ENCODE peak calls at places on chromosomes 4 and X, in eight cellular contexts. K, P, U, L, C, V, M and D are unnamed samples.
A peak's percentile ranks its signal among the peaks of the same experiment; 100 is the strongest.

GRCh38 chr4:8192748-8193738 is 6.0 kb upstream of the SH3TC1 start:
- DNase-seq in U (peak; percentile 43), P (peak; percentile 82), V (peak; percentile 32), L (no peak), M (peak; percentile 49), C (peak; percentile 55), K (no peak), D (peak; percentile 79)

GRCh38 chr4:78033859-78034258 is 23.3 kb upstream of the FRAS1 start:
- DNase-seq in C (no peak), M (no peak), V (no peak), P (no peak), U (no peak), L (no peak), K (no peak), D (no peak)

GRCh38 chrX:131812847-131813825 is 210.0 kb upstream of the STK26 start:
- DNase-seq in L (no peak), U (peak; percentile 18), P (peak; percentile 81), V (peak; percentile 56), M (no peak), C (peak; percentile 82), K (no peak), D (peak; percentile 66)

GRCh38 chr4:40202474-40202873 is 5.6 kb downstream of the RHOH start:
- DNase-seq in K (no peak), V (no peak), P (no peak), L (no peak), U (no peak), C (no peak), M (no peak), D (no peak)

GRCh38 chr4:155173371-155173770 is 35.1 kb upstream of the NPY2R start:
- DNase-seq in U (no peak), V (no peak), M (no peak), P (no peak), L (no peak), C (no peak), K (no peak), D (no peak)

GRCh38 chrX:65406532-65406931 is 128.1 kb downstream of the LAS1L start:
- DNase-seq in V (no peak), L (no peak), P (no peak), U (peak; percentile 24), C (no peak), M (no peak), K (no peak), D (no peak)

GRCh38 chrX:150062292-150063137 is 124.2 kb upstream of the EOLA2 start:
- DNase-seq in P (peak; percentile 20), L (no peak), M (no peak), K (peak; percentile 77), V (no peak), U (peak; percentile 70), C (no peak), D (peak; percentile 59)

GRCh38 chrX:95945528-95945927 is 739.1 kb upstream of the DIAPH2 start:
- DNase-seq in V (no peak), L (no peak), M (no peak), U (no peak), P (no peak), K (no peak), C (no peak), D (no peak)

GRCh38 chr4:115274545-115274944 is 161.1 kb upstream of the NDST4 start:
- DNase-seq in C (no peak), L (no peak), U (no peak), V (no peak), P (no peak), K (no peak), M (no peak), D (no peak)

GRCh38 chr4:107757860-107758476 is 37.9 kb upstream of the PAPSS1 start:
- DNase-seq in U (peak; percentile 65), C (no peak), K (no peak), P (no peak), V (no peak), M (no peak), L (no peak), D (no peak)

GRCh38 chrX:125444659-125445058 is 125.0 kb downstream of the TEX13C start:
- DNase-seq in C (no peak), V (no peak), P (no peak), M (no peak), K (no peak), L (no peak), U (no peak), D (no peak)

GRCh38 chr4:39446842-39447573 is 11.7 kb downstream of the RPL9 start:
- DNase-seq in M (no peak), K (no peak), P (peak; percentile 78), C (peak; percentile 41), V (no peak), L (peak; percentile 78), U (peak; percentile 82), D (peak; percentile 55)

GRCh38 chrX:38916801-38917200 is 115.5 kb downstream of the MID1IP1 start:
- DNase-seq in L (no peak), C (no peak), U (no peak), V (no peak), M (no peak), K (no peak), P (no peak), D (no peak)

GRCh38 chr4:68119921-68120320 is 9.7 kb downstream of the TMPRSS11F start:
- DNase-seq in P (no peak), M (no peak), U (no peak), V (no peak), C (no peak), K (no peak), L (no peak), D (no peak)
- H3K27me3 ChIP-seq in P (no peaks in the 10 kb centered on the region), M (no peaks in the 10 kb centered on the region), U (peaks cover 4% of the 10 kb centered on the region), V (no peaks in the 10 kb centered on the region), C (no peaks in the 10 kb centered on the region), K (no peaks in the 10 kb centered on the region), L (no peaks in the 10 kb centered on the region), D (no peaks in the 10 kb centered on the region)

GRCh38 chrX:11558972-11559371 is 106.7 kb downstream of the ARHGAP6 start:
- DNase-seq in K (no peak), C (no peak), U (peak; percentile 17), L (no peak), M (no peak), P (peak; percentile 23), V (peak; percentile 36), D (no peak)

GRCh38 chrX:11564546-11564945 is 101.2 kb downstream of the ARHGAP6 start:
- DNase-seq in C (no peak), L (no peak), U (peak; percentile 19), P (no peak), M (no peak), K (no peak), V (no peak), D (no peak)

GRCh38 chrX:11566158-11566557 is 99.6 kb downstream of the ARHGAP6 start:
- DNase-seq in M (no peak), V (no peak), L (no peak), K (no peak), C (no peak), P (no peak), U (no peak), D (no peak)

GRCh38 chrX:11566814-11567213 is 98.9 kb downstream of the ARHGAP6 start:
- DNase-seq in V (no peak), L (no peak), M (no peak), K (no peak), P (no peak), C (no peak), U (no peak), D (no peak)

DNA sequence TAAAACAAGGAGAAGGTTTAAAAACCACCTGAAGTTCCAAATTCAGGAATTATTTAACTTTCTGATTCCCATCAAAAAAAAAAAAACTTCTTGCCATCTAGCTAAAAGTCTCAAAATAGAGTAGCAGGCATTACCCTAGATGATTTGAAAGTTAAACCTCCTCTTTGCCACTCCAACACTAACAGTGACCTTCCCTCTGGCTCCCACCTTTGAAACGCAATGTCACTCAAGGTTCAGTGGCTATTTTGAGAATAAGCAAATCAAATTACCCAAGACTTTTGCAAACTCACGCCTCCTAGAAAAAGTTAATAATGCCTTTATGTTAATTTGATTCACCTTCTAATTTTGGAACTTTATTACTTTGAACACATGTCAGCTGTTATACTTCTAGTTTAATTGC is 103.2 kb downstream of the ARHGAP6 start:
- DNase-seq in U (no peak), C (no peak), L (no peak), M (no peak), K (no peak), V (no peak), P (no peak), D (no peak)
- H3K27me3 ChIP-seq in U (no peaks in the 10 kb centered on the region), C (peaks cover 37% of the 10 kb centered on the region), L (no peaks in the 10 kb centered on the region), M (no peaks in the 10 kb centered on the region), K (no peaks in the 10 kb centered on the region), V (no peaks in the 10 kb centered on the region), P (no peaks in the 10 kb centered on the region), D (no peaks in the 10 kb centered on the region)

DNA sequence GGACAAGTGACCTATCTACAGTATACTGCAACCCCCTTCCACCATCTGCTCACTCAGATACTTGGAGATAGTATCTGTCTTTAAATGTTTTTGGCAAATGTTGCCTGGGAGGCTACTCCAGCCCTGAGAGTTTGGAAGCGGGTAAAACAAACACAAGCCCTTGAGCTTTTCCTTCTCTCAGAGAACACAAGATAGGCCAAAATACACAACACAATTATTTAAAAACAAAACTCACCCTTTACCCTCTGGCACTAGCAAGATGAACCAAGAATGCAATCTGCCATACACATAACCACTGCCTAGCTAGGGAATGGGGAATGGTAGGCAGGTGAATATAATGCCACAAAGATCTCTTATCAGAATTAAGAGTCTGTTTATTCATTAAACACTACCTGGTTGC is 324.7 kb upstream of the FAM47C start:
- DNase-seq in V (no peak), C (no peak), P (no peak), L (no peak), M (no peak), K (no peak), U (no peak), D (no peak)
- H3K27me3 ChIP-seq in V (no peaks in the 10 kb centered on the region), C (peaks cover 64% of the 10 kb centered on the region), P (no peaks in the 10 kb centered on the region), L (no peaks in the 10 kb centered on the region), M (no peaks in the 10 kb centered on the region), K (no peaks in the 10 kb centered on the region), U (no peaks in the 10 kb centered on the region), D (no peaks in the 10 kb centered on the region)

GRCh38 chrX:68417651-68418050 is 15.6 kb downstream of the OPHN1 start:
- DNase-seq in M (no peak), U (no peak), P (no peak), L (no peak), V (no peak), K (no peak), C (no peak), D (no peak)

GRCh38 chrX:68419934-68420333 is 13.4 kb downstream of the OPHN1 start:
- DNase-seq in U (no peak), P (no peak), C (no peak), L (no peak), V (no peak), M (no peak), K (no peak), D (no peak)

GRCh38 chrX:68413254-68413653 is 20.0 kb downstream of the OPHN1 start:
- DNase-seq in K (no peak), L (no peak), M (no peak), U (no peak), P (no peak), V (no peak), C (no peak), D (no peak)

GRCh38 chrX:68415289-68415688 is 18.0 kb downstream of the OPHN1 start:
- DNase-seq in U (peak; percentile 32), C (no peak), M (no peak), L (no peak), K (no peak), V (no peak), P (no peak), D (peak; percentile 70)

DNA sequence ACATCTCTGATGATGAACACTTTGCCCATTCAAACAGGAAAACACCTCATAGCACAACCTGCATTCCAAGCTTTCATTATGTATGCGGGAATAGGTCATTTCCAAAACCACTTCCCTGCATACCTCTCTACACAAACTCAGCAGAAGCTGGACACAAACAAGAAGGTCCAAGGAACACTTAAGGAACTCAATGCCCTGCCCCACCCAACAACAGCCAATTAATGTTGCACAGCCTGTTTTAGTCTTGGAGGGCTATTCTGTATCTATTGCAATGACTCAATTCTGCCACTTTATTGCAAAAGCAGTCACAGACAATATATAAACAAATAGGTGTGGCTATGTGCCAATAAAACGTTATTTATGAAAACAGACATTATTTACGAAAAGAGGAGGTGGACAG is 16.7 kb downstream of the OPHN1 start:
- DNase-seq in C (no peak), K (no peak), L (no peak), V (no peak), M (no peak), P (no peak), U (peak; percentile 40), D (no peak)
- H3K27me3 ChIP-seq in C (peaks cover 46% of the 10 kb centered on the region), K (no peaks in the 10 kb centered on the region), L (no peaks in the 10 kb centered on the region), V (no peaks in the 10 kb centered on the region), M (no peaks in the 10 kb centered on the region), P (no peaks in the 10 kb centered on the region), U (no peaks in the 10 kb centered on the region), D (no peaks in the 10 kb centered on the region)